ENCODE peak calls at places on chromosome 19, in six cellular contexts. F is fibroblast of lung; D is NCI-H510A; J is PC-9; Z is heart right ventricle; Y is stimulated activated CD8-positive, alpha-beta memory T cell treated with anti-CD3 and anti-CD28 coated beads, Interleukin-12 subunit alpha, Interleukin-12 subunit beta, amount 100 ng/mL, for 1 hour. E is an unnamed sample.
A peak's percentile ranks its signal among the peaks of the same experiment; 100 is the strongest.

GRCh38 chr19:36526581-36526980 is 1.5 kb downstream of the ZNF260 start:
- DNase-seq in F (no peak), D (no peak), J (no peak), Z (no peak), Y (no peak), E (no peak)

GRCh38 chr19:6238643-6239281 is 41.0 kb downstream of the MLLT1 start:
- DNase-seq in F (peak; percentile 64), D (no peak), J (no peak), Z (peak; percentile 67), Y (no peak), E (no peak)

GRCh38 chr19:30359936-30360335 is 12.2 kb upstream of the ZNF536 start:
- DNase-seq in F (no peak), D (no peak), J (no peak), Z (no peak), Y (no peak), E (no peak)

GRCh38 chr19:5166262-5166661 is 174.3 kb downstream of the PTPRS start:
- DNase-seq in F (peak; percentile 42), D (no peak), J (peak; percentile 76), Z (no peak), Y (no peak), E (no peak)

GRCh38 chr19:56120371-56121179 is 520 bp downstream of the ZNF787 start:
- DNase-seq in F (peak; percentile 70), D (peak; percentile 44), J (peak; percentile 75), Z (peak; percentile 87), Y (peak; percentile 61), E (peak; percentile 68)

GRCh38 chr19:17281391-17282304 is at the start of gene ANKLE1:
- DNase-seq in F (no peak), D (no peak), J (no peak), Z (peak; percentile 29), Y (no peak), E (no peak)

GRCh38 chr19:6765738-6766356 is 1.4 kb downstream of the SH2D3A start:
- DNase-seq in F (no peak), D (peak; percentile 44), J (peak; percentile 97), Z (no peak), Y (no peak), E (peak; percentile 93)

GRCh38 chr19:5130371-5131030 is 161.6 kb downstream of the KDM4B start:
- DNase-seq in F (no peak), D (no peak), J (no peak), Z (no peak), Y (peak; percentile 22), E (no peak)

GRCh38 chr19:35744688-35745327 is 410 bp downstream of the U2AF1L4 start:
- DNase-seq in F (peak; percentile 96), D (peak; percentile 89), J (peak; percentile 88), Z (peak; percentile 92), Y (peak; percentile 87), E (peak; percentile 96)

GRCh38 chr19:28427256-28428083 is 785.5 kb downstream of the UQCRFS1 start:
- DNase-seq in F (no peak), D (no peak), J (no peak), Z (no peak), Y (no peak), E (no peak)

GRCh38 chr19:54518844-54519243 is 16.2 kb downstream of the LAIR2 start:
- DNase-seq in F (no peak), D (no peak), J (no peak), Z (no peak), Y (no peak), E (no peak)

GRCh38 chr19:57709616-57710015 is 612 bp upstream of the ZNF154 start:
- DNase-seq in F (no peak), D (no peak), J (no peak), Z (no peak), Y (no peak), E (no peak)

GRCh38 chr19:2540646-2541454 is 64.9 kb downstream of the GADD45B start:
- DNase-seq in F (peak; percentile 92), D (no peak), J (peak; percentile 93), Z (peak; percentile 87), Y (no peak), E (peak; percentile 95)

GRCh38 chr19:58560007-58560887 is 1.8 kb upstream of the UBE2M start:
- DNase-seq in F (no peak), D (no peak), J (no peak), Z (no peak), Y (no peak), E (no peak)

GRCh38 chr19:33429891-33430673 is 56.6 kb downstream of the CEBPG start:
- DNase-seq in F (no peak), D (no peak), J (no peak), Z (no peak), Y (no peak), E (no peak)

GRCh38 chr19:33903489-33903850 is 106.8 kb downstream of the KCTD15 start:
- DNase-seq in F (no peak), D (no peak), J (no peak), Z (no peak), Y (no peak), E (no peak)

GRCh38 chr19:28207244-28207643 is 1005.7 kb downstream of the UQCRFS1 start:
- DNase-seq in F (no peak), D (no peak), J (no peak), Z (no peak), Y (no peak), E (no peak)